ENCODE peak calls at places on chromosomes 12 and 14, in eight cellular contexts. Y, N, A, Z, U, K, J and M are unnamed samples.

GRCh38 chr14:68147331-68147730 is 327.8 kb downstream of the RAD51B start:
- DNase-seq in J (no peak), N (no peak), U (no peak), A (no peak), Z (no peak), Y (no peak), K (no peak), M (no peak)

GRCh38 chr12:112401054-112401453 is 8.4 kb downstream of the RPL6 start:
- DNase-seq in N (no peak), U (no peak), A (no peak), J (no peak), Z (no peak), K (no peak), Y (no peak), M (no peak)

GRCh38 chr12:10097521-10097920 is 1.3 kb downstream of the CLEC1A start:
- DNase-seq in A (no peak), N (no peak), U (no peak), K (no peak), Y (no peak), Z (no peak), J (peak; percentile 66), M (no peak)

GRCh38 chr12:47900480-47901129 is 4.2 kb downstream of the VDR start:
- DNase-seq in K (no peak), U (peak; percentile 88), A (no peak), N (peak; percentile 67), J (no peak), Y (no peak), Z (no peak), M (no peak)

GRCh38 chr12:74689071-74689655 is 151.5 kb downstream of the ATXN7L3B start:
- DNase-seq in J (peak; percentile 49), Y (no peak), U (peak; percentile 43), A (peak; percentile 8), N (peak; percentile 62), Z (peak; percentile 14), K (no peak), M (peak; percentile 23)

GRCh38 chr14:34450542-34450915 is 11.5 kb downstream of the SPTSSA start:
- DNase-seq in Y (no peak), U (no peak), J (peak; percentile 20), N (no peak), K (no peak), A (no peak), Z (no peak), M (no peak)

GRCh38 chr14:57209561-57209960 is 59.1 kb downstream of the EXOC5 start:
- DNase-seq in Z (no peak), U (no peak), A (peak; percentile 43), K (no peak), N (no peak), J (no peak), Y (no peak), M (no peak)

GRCh38 chr12:21818627-21819026 is 44.1 kb upstream of the KCNJ8 start:
- DNase-seq in N (no peak), A (no peak), Z (peak; percentile 10), J (no peak), U (no peak), K (no peak), Y (no peak), M (no peak)

GRCh38 chr14:104999361-104999760 is 13.8 kb downstream of the CLBA1 start:
- DNase-seq in J (no peak), K (no peak), U (no peak), A (no peak), N (no peak), Z (no peak), Y (no peak), M (no peak)

GRCh38 chr12:81758421-81759214 is 532 bp downstream of the PPFIA2 start:
- DNase-seq in Z (peak; percentile 16), J (no peak), U (peak; percentile 55), N (no peak), A (peak; percentile 7), K (no peak), Y (no peak), M (no peak)

GRCh38 chr12:12899530-12900380 is 8.4 kb downstream of the GPRC5A start:
- DNase-seq in J (peak; percentile 81), A (no peak), Y (no peak), N (no peak), K (peak; percentile 45), U (no peak), Z (peak; percentile 55), M (peak; percentile 68)

GRCh38 chr14:91012050-91012449 is 48.4 kb downstream of the RPS6KA5 start:
- DNase-seq in K (no peak), Z (no peak), J (no peak), N (no peak), Y (no peak), A (no peak), U (no peak), M (no peak)

GRCh38 chr14:62213516-62213915 is 451.3 kb downstream of the SNAPC1 start:
- DNase-seq in N (no peak), Z (no peak), A (no peak), U (no peak), J (peak; percentile 12), Y (no peak), K (no peak), M (no peak)

GRCh38 chr14:32998433-32998832 is 59.8 kb downstream of the NPAS3 start:
- DNase-seq in K (no peak), J (peak; percentile 21), Z (peak; percentile 16), N (no peak), Y (no peak), A (peak; percentile 5), U (peak; percentile 66), M (peak; percentile 12)

GRCh38 chr12:121000530-121000929 is 15.8 kb downstream of the C12orf43 start:
- DNase-seq in U (no peak), K (no peak), Z (no peak), A (no peak), N (no peak), Y (no peak), J (no peak), M (no peak)

GRCh38 chr12:127270193-127270592 is 996.8 kb upstream of the TMEM132C start:
- DNase-seq in Z (no peak), N (peak; percentile 88), U (no peak), J (no peak), Y (no peak), A (no peak), K (no peak), M (no peak)

GRCh38 chr14:75249251-75249957 is 29.2 kb upstream of the FOS start:
- DNase-seq in Y (peak; percentile 96), Z (no peak), K (peak; percentile 65), J (no peak), N (no peak), A (no peak), U (no peak), M (no peak)

GRCh38 chr14:57080691-57081090 is 188.0 kb downstream of the EXOC5 start:
- DNase-seq in U (no peak), Y (no peak), N (no peak), K (no peak), A (no peak), Z (no peak), J (no peak), M (no peak)

GRCh38 chr12:57511588-57512325 is 8.6 kb downstream of the DDIT3 start:
- DNase-seq in K (no peak), Z (no peak), U (no peak), J (no peak), Y (peak; percentile 18), N (no peak), A (no peak), M (no peak)

GRCh38 chr14:68340262-68340661 is 452.6 kb downstream of the ZFP36L1 start:
- DNase-seq in N (no peak), U (no peak), K (no peak), Z (no peak), J (no peak), A (no peak), Y (no peak), M (no peak)

GRCh38 chr12:101323255-101323654 is 43.4 kb downstream of the UTP20 start:
- DNase-seq in N (no peak), U (no peak), A (no peak), Z (no peak), Y (no peak), K (no peak), J (no peak), M (no peak)

GRCh38 chr12:12749433-12749832 is 32.3 kb downstream of the CDKN1B start:
- DNase-seq in A (no peak), K (no peak), N (no peak), Y (no peak), U (peak; percentile 28), J (no peak), Z (peak; percentile 31), M (no peak)

GRCh38 chr12:49253033-49253623 is 11.8 kb upstream of the TUBA1C start:
- DNase-seq in A (peak; percentile 42), K (no peak), J (no peak), Z (no peak), N (no peak), U (no peak), Y (no peak), M (no peak)

GRCh38 chr12:55847033-55847432 is 4.3 kb upstream of the MMP19 start:
- DNase-seq in A (no peak), Z (peak; percentile 51), J (peak; percentile 25), U (no peak), Y (no peak), N (peak; percentile 79), K (no peak), M (no peak)

GRCh38 chr12:40622246-40622838 is 69.9 kb upstream of the CNTN1 start:
- DNase-seq in A (no peak), U (peak; percentile 65), K (peak; percentile 39), Z (peak; percentile 14), Y (no peak), J (peak; percentile 57), N (peak; percentile 65), M (no peak)